ENCODE peak calls at places on chromosomes 11 and 22, in nine cellular contexts. One of them, this sample, is unnamed.

GRCh38 chr11:116485425-116485824 is 287.4 kb downstream of the BUD13 start:
- DNase-seq in SK-N-SH: no peak
- DNase-seq in PC-3: no peak
- DNase-seq in HCT116: no peak
- DNase-seq in GM23248: no peak
- DNase-seq in OCI-LY7: no peak
- DNase-seq in MM.1S: no peak
- DNase-seq in GM23338: no peak
- DNase-seq in hepatocyte: peak; percentile 52
- DNase-seq in this sample: no peak

GRCh38 chr11:111982019-111982464 is 43.2 kb upstream of the DLAT start:
- DNase-seq in GM23248: peak; percentile 61
- DNase-seq in MM.1S: peak; percentile 79
- DNase-seq in OCI-LY7: peak; percentile 77
- DNase-seq in GM23338: peak; percentile 96
- DNase-seq in hepatocyte: peak; percentile 89
- DNase-seq in SK-N-SH: peak; percentile 44
- DNase-seq in HCT116: peak; percentile 31
- DNase-seq in PC-3: peak; percentile 84
- DNase-seq in this sample: peak; percentile 84

GRCh38 chr11:27481992-27482391 is 9.4 kb upstream of the LGR4 start:
- DNase-seq in hepatocyte: no peak
- DNase-seq in HCT116: no peak
- DNase-seq in GM23248: no peak
- DNase-seq in OCI-LY7: no peak
- DNase-seq in PC-3: no peak
- DNase-seq in GM23338: no peak
- DNase-seq in SK-N-SH: no peak
- DNase-seq in MM.1S: no peak
- DNase-seq in this sample: no peak

GRCh38 chr11:10844364-10844763 is 13.5 kb downstream of the ZBED5 start:
- DNase-seq in GM23338: no peak
- DNase-seq in OCI-LY7: no peak
- DNase-seq in MM.1S: no peak
- DNase-seq in GM23248: peak; percentile 41
- DNase-seq in HCT116: no peak
- DNase-seq in PC-3: no peak
- DNase-seq in hepatocyte: no peak
- DNase-seq in SK-N-SH: no peak
- DNase-seq in this sample: no peak

GRCh38 chr22:38494498-38494897 is 11.6 kb downstream of the DDX17 start:
- DNase-seq in PC-3: no peak
- DNase-seq in hepatocyte: no peak
- DNase-seq in GM23248: no peak
- DNase-seq in SK-N-SH: no peak
- DNase-seq in GM23338: no peak
- DNase-seq in OCI-LY7: no peak
- DNase-seq in HCT116: no peak
- DNase-seq in MM.1S: no peak
- DNase-seq in this sample: no peak

GRCh38 chr22:40694409-40694808 is 15.1 kb downstream of the MCHR1 start:
- DNase-seq in HCT116: no peak
- DNase-seq in GM23338: no peak
- DNase-seq in SK-N-SH: no peak
- DNase-seq in OCI-LY7: no peak
- DNase-seq in hepatocyte: no peak
- DNase-seq in MM.1S: no peak
- DNase-seq in GM23248: no peak
- DNase-seq in PC-3: no peak
- DNase-seq in this sample: no peak

GRCh38 chr11:128040603-128041002 is 546.8 kb downstream of the ETS1 start:
- DNase-seq in OCI-LY7: no peak
- DNase-seq in HCT116: no peak
- DNase-seq in GM23248: peak; percentile 73
- DNase-seq in hepatocyte: no peak
- DNase-seq in SK-N-SH: peak; percentile 36
- DNase-seq in GM23338: no peak
- DNase-seq in MM.1S: no peak
- DNase-seq in PC-3: peak; percentile 31
- DNase-seq in this sample: no peak

GRCh38 chr11:61959678-61960077 is 7.8 kb downstream of the FTH1 start:
- DNase-seq in hepatocyte: no peak
- DNase-seq in PC-3: no peak
- DNase-seq in SK-N-SH: no peak
- DNase-seq in GM23338: no peak
- DNase-seq in OCI-LY7: no peak
- DNase-seq in GM23248: no peak
- DNase-seq in MM.1S: no peak
- DNase-seq in HCT116: no peak
- DNase-seq in this sample: no peak

GRCh38 chr11:107619926-107620325 is 29.0 kb downstream of the ELMOD1 start:
- DNase-seq in HCT116: no peak
- DNase-seq in PC-3: no peak
- DNase-seq in SK-N-SH: no peak
- DNase-seq in OCI-LY7: no peak
- DNase-seq in GM23248: peak; percentile 36
- DNase-seq in MM.1S: no peak
- DNase-seq in GM23338: no peak
- DNase-seq in hepatocyte: no peak
- DNase-seq in this sample: no peak

GRCh38 chr11:120546312-120547205 is 35.0 kb downstream of the GRIK4 start:
- DNase-seq in HCT116: peak; percentile 58
- DNase-seq in GM23248: peak; percentile 98
- DNase-seq in PC-3: peak; percentile 97
- DNase-seq in SK-N-SH: no peak
- DNase-seq in OCI-LY7: no peak
- DNase-seq in GM23338: peak; percentile 61
- DNase-seq in hepatocyte: peak; percentile 74
- DNase-seq in MM.1S: no peak
- DNase-seq in this sample: peak; percentile 51

GRCh38 chr11:22516136-22516535 is 109.5 kb downstream of the FANCF start:
- DNase-seq in HCT116: no peak
- DNase-seq in SK-N-SH: peak; percentile 33
- DNase-seq in hepatocyte: no peak
- DNase-seq in MM.1S: no peak
- DNase-seq in GM23338: no peak
- DNase-seq in OCI-LY7: no peak
- DNase-seq in GM23248: no peak
- DNase-seq in PC-3: no peak
- DNase-seq in this sample: no peak
- TF ChIP-seq EZH2phosphoT487 in HCT116: no peak
- TF ChIP-seq EZH2phosphoT487 in SK-N-SH: no peak
- TF ChIP-seq EZH2phosphoT487 in hepatocyte: no peak
- TF ChIP-seq EZH2phosphoT487 in MM.1S: no peak
- TF ChIP-seq EZH2phosphoT487 in GM23338: no peak
- TF ChIP-seq EZH2phosphoT487 in OCI-LY7: no peak
- TF ChIP-seq EZH2phosphoT487 in GM23248: no peak
- TF ChIP-seq EZH2phosphoT487 in PC-3: no peak
- TF ChIP-seq EZH2phosphoT487 in this sample: no peak

GRCh38 chr22:27799334-27800249 is 2.0 kb downstream of the MN1 start:
- DNase-seq in OCI-LY7: no peak
- DNase-seq in MM.1S: no peak
- DNase-seq in SK-N-SH: peak; percentile 55
- DNase-seq in GM23338: no peak
- DNase-seq in GM23248: peak; percentile 85
- DNase-seq in HCT116: no peak
- DNase-seq in hepatocyte: no peak
- DNase-seq in PC-3: peak; percentile 22
- DNase-seq in this sample: peak; percentile 60

GRCh38 chr22:27800250-27801131 is 1.1 kb downstream of the MN1 start:
- DNase-seq in GM23338: no peak
- DNase-seq in SK-N-SH: peak; percentile 70
- DNase-seq in PC-3: no peak
- DNase-seq in GM23248: peak; percentile 80
- DNase-seq in hepatocyte: no peak
- DNase-seq in MM.1S: no peak
- DNase-seq in OCI-LY7: no peak
- DNase-seq in HCT116: no peak
- DNase-seq in this sample: peak; percentile 77

GRCh38 chr22:27802389-27803079 is 978 bp upstream of the MN1 start:
- DNase-seq in GM23248: no peak
- DNase-seq in hepatocyte: no peak
- DNase-seq in PC-3: no peak
- DNase-seq in GM23338: no peak
- DNase-seq in HCT116: no peak
- DNase-seq in MM.1S: no peak
- DNase-seq in SK-N-SH: no peak
- DNase-seq in OCI-LY7: no peak
- DNase-seq in this sample: no peak

GRCh38 chr22:27801616-27802388 is at the start of gene MN1:
- DNase-seq in PC-3: no peak
- DNase-seq in GM23248: peak; percentile 79
- DNase-seq in MM.1S: no peak
- DNase-seq in HCT116: no peak
- DNase-seq in OCI-LY7: no peak
- DNase-seq in hepatocyte: peak; percentile 55
- DNase-seq in SK-N-SH: peak; percentile 89
- DNase-seq in GM23338: peak; percentile 86
- DNase-seq in this sample: peak; percentile 85

DNA sequence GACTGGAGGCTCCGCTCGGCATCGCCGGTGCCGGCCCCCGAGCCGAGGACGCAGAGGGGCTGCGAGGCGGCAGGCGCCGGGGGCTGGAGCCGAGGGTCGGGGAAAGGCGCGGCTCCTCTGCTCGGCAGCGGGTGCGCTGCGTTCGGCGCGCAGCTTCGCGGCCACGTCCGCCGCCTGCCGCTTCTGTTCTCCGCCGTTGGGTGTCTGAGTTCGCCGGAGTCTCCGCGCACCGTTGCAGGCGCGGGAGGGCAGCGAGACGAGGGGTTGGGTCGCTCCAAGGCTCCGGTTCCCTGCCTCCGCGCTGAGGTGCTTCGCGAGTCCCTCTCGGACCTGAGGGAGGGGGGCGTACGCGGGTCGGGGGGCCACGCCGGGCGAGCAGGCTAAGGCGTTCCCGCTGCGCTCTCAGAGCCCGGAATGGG is 350 bp downstream of the MN1 start:
- DNase-seq in GM23338: peak; percentile 70
- DNase-seq in hepatocyte: peak; percentile 61
- DNase-seq in MM.1S: no peak
- DNase-seq in GM23248: peak; percentile 81
- DNase-seq in HCT116: no peak
- DNase-seq in OCI-LY7: no peak
- DNase-seq in PC-3: peak; percentile 25
- DNase-seq in SK-N-SH: peak; percentile 84
- DNase-seq in this sample: peak; percentile 78
- TF ChIP-seq EZH2phosphoT487 in GM23338: no peak
- TF ChIP-seq EZH2phosphoT487 in hepatocyte: no peak
- TF ChIP-seq EZH2phosphoT487 in MM.1S: no peak
- TF ChIP-seq EZH2phosphoT487 in GM23248: no peak
- TF ChIP-seq EZH2phosphoT487 in HCT116: no peak
- TF ChIP-seq EZH2phosphoT487 in OCI-LY7: no peak
- TF ChIP-seq EZH2phosphoT487 in PC-3: no peak
- TF ChIP-seq EZH2phosphoT487 in SK-N-SH: no peak
- TF ChIP-seq EZH2phosphoT487 in this sample: no peak

GRCh38 chr11:122267602-122268001 is 151.6 kb upstream of the BLID start:
- DNase-seq in HCT116: no peak
- DNase-seq in GM23338: peak; percentile 17
- DNase-seq in PC-3: peak; percentile 71
- DNase-seq in MM.1S: no peak
- DNase-seq in SK-N-SH: peak; percentile 21
- DNase-seq in OCI-LY7: no peak
- DNase-seq in GM23248: peak; percentile 87
- DNase-seq in hepatocyte: no peak
- DNase-seq in this sample: no peak
- TF ChIP-seq EZH2phosphoT487 in HCT116: no peak
- TF ChIP-seq EZH2phosphoT487 in GM23338: no peak
- TF ChIP-seq EZH2phosphoT487 in PC-3: no peak
- TF ChIP-seq EZH2phosphoT487 in MM.1S: no peak
- TF ChIP-seq EZH2phosphoT487 in SK-N-SH: no peak
- TF ChIP-seq EZH2phosphoT487 in OCI-LY7: no peak
- TF ChIP-seq EZH2phosphoT487 in GM23248: no peak
- TF ChIP-seq EZH2phosphoT487 in hepatocyte: no peak
- TF ChIP-seq EZH2phosphoT487 in this sample: no peak

GRCh38 chr22:30325065-30325720 is 1.5 kb downstream of the TBC1D10A start:
- DNase-seq in GM23338: peak; percentile 30
- DNase-seq in HCT116: no peak
- DNase-seq in PC-3: peak; percentile 67
- DNase-seq in MM.1S: no peak
- DNase-seq in SK-N-SH: no peak
- DNase-seq in GM23248: peak; percentile 94
- DNase-seq in OCI-LY7: no peak
- DNase-seq in hepatocyte: peak; percentile 91
- DNase-seq in this sample: peak; percentile 50

GRCh38 chr22:30324008-30324730 is 2.6 kb downstream of the TBC1D10A start:
- DNase-seq in GM23338: no peak
- DNase-seq in GM23248: peak; percentile 77
- DNase-seq in PC-3: no peak
- DNase-seq in HCT116: no peak
- DNase-seq in MM.1S: no peak
- DNase-seq in SK-N-SH: no peak
- DNase-seq in hepatocyte: no peak
- DNase-seq in OCI-LY7: no peak
- DNase-seq in this sample: no peak

GRCh38 chr22:30326704-30327362 is at the start of gene TBC1D10A:
- DNase-seq in HCT116: peak; percentile 85
- DNase-seq in MM.1S: peak; percentile 95
- DNase-seq in PC-3: peak; percentile 92
- DNase-seq in hepatocyte: peak; percentile 99
- DNase-seq in OCI-LY7: peak; percentile 96
- DNase-seq in SK-N-SH: peak; percentile 100
- DNase-seq in GM23338: peak; percentile 99
- DNase-seq in GM23248: peak; percentile 97
- DNase-seq in this sample: peak; percentile 98

GRCh38 chr22:30327864-30328345 is 1.2 kb upstream of the TBC1D10A start:
- DNase-seq in MM.1S: no peak
- DNase-seq in hepatocyte: peak; percentile 64
- DNase-seq in GM23248: peak; percentile 25
- DNase-seq in OCI-LY7: peak; percentile 15
- DNase-seq in GM23338: peak; percentile 72
- DNase-seq in PC-3: peak; percentile 60
- DNase-seq in HCT116: peak; percentile 27
- DNase-seq in SK-N-SH: peak; percentile 35
- DNase-seq in this sample: peak; percentile 31

DNA sequence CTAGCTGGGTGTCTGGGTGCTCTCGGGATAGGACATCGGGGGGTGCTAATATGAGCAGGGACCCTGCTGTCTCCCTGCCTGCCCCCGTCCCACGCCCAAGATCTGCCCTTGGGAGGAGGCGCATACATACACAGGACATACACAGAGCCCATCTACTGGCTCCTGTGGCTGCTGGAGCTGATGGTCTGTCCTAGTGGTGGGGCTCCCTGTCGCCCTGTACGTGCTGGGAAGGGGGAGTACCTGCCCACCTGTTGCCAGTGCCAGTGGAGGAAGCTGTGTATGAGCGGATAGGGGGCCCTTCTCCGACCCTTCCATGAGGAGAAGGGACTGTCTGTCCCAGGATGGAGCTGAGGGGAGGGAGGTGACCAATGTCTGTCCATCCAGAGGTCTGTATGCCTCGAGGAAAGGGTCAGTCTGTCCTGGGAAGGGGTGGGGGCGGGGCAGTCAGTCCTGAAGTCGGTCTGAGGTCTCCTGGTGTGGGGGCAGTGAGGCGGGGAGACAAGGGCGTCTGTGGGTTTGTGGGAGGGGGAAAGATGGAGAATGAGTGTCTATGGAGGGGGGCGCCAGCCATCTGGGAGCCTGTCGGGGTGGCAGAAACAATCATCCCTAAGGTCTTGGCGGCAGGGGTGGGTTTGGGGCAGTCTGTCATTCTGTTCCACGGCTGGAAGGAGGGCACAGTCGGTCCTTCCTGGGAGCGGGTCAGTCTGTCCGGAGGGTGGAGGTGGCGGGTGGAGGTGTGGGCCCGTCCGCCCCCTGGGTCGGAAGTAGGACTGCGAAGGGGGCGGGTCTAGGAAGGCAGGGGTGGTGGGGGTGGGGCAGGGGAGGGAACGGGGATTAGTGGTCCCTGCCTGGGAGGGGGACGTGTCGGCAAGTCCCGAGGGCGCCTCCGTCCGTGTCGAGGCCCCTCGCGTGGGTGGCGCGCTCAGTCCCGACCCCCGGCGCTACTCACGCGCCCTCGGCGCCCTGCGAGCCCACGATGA is 727 bp downstream of the TBC1D10A start:
- DNase-seq in hepatocyte: peak; percentile 69
- DNase-seq in GM23248: peak; percentile 56
- DNase-seq in SK-N-SH: peak; percentile 77
- DNase-seq in OCI-LY7: peak; percentile 50
- DNase-seq in HCT116: no peak
- DNase-seq in PC-3: no peak
- DNase-seq in MM.1S: no peak
- DNase-seq in GM23338: peak; percentile 41
- DNase-seq in this sample: peak; percentile 12
- TF ChIP-seq EZH2phosphoT487 in hepatocyte: no peak
- TF ChIP-seq EZH2phosphoT487 in GM23248: no peak
- TF ChIP-seq EZH2phosphoT487 in SK-N-SH: no peak
- TF ChIP-seq EZH2phosphoT487 in OCI-LY7: no peak
- TF ChIP-seq EZH2phosphoT487 in HCT116: no peak
- TF ChIP-seq EZH2phosphoT487 in PC-3: no peak
- TF ChIP-seq EZH2phosphoT487 in MM.1S: no peak
- TF ChIP-seq EZH2phosphoT487 in GM23338: no peak
- TF ChIP-seq EZH2phosphoT487 in this sample: no peak

This sample was measured in neural progenitor cell.